ENCODE peak calls at places on chromosomes 16 and 17, in ten cellular contexts. Y is fibroblast of pulmonary artery; E is stimulated activated CD4-positive, alpha-beta T cell treated with anti-CD3 and anti-CD28 coated beads, Interleukin-1b, Interleukin-23, amount 100 ng/mL, for 48 hours; W is naive thymus-derived CD4-positive, alpha-beta T cell; Q is NCI-H524; A is CD8-positive, alpha-beta memory T cell; C is RWPE1; X is OCI-M1; J is activated CD4-positive, alpha-beta T cell treated with anti-CD3 and anti-CD28 coated beads, Interleukin-2, amount 50 U/mL, for 48 hours; N is endothelial cell of umbilical vein. B is an unnamed sample.
A peak's percentile ranks its signal among the peaks of the same experiment; 100 is the strongest.

GRCh38 chr16:80125677-80126076 is 415.1 kb upstream of the DYNLRB2 start:
- DNase-seq in Y (no peak), E (no peak), W (no peak), Q (no peak), A (no peak), C (no peak), X (no peak), J (no peak), N (no peak), B (no peak)

GRCh38 chr16:79542196-79542859 is 58.2 kb downstream of the MAF start:
- DNase-seq in Y (no peak), E (no peak), W (no peak), Q (no peak), A (no peak), C (no peak), X (no peak), J (no peak), N (no peak), B (no peak)

GRCh38 chr16:85585762-85586161 is 27.4 kb upstream of the GSE1 start:
- DNase-seq in Y (no peak), E (no peak), W (no peak), Q (no peak), A (no peak), C (no peak), X (no peak), J (no peak), N (no peak), B (no peak)

GRCh38 chr17:81241648-81242420 is 2.7 kb downstream of the NDUFAF8 start:
- DNase-seq in Y (peak; percentile 46), E (peak; percentile 64), W (peak; percentile 50), Q (peak; percentile 41), A (peak; percentile 59), C (no peak), X (peak; percentile 78), J (peak; percentile 79), N (peak; percentile 49), B (peak; percentile 81)

GRCh38 chr16:50227665-50228064 is 38.7 kb upstream of the ADCY7 start:
- DNase-seq in Y (no peak), E (no peak), W (no peak), Q (no peak), A (no peak), C (no peak), X (no peak), J (no peak), N (no peak), B (no peak)

GRCh38 chr16:30805056-30805369 is 18.0 kb upstream of the ZNF629 start:
- DNase-seq in Y (peak; percentile 20), E (peak; percentile 22), W (no peak), Q (no peak), A (no peak), C (no peak), X (no peak), J (no peak), N (no peak), B (no peak)

GRCh38 chr16:53848277-53848942 is 144.5 kb downstream of the FTO start:
- DNase-seq in Y (no peak), E (no peak), W (no peak), Q (no peak), A (no peak), C (no peak), X (no peak), J (no peak), N (peak; percentile 41), B (no peak)

GRCh38 chr17:36728030-36728991 is 126.9 kb downstream of the MRM1 start:
- DNase-seq in Y (no peak), E (peak; percentile 35), W (no peak), Q (no peak), A (no peak), C (no peak), X (peak; percentile 96), J (peak; percentile 49), N (no peak), B (peak; percentile 80)

GRCh38 chr17:64006361-64007088 is 8.4 kb downstream of the PRR29 start:
- DNase-seq in Y (no peak), E (no peak), W (no peak), Q (no peak), A (no peak), C (no peak), X (peak; percentile 93), J (no peak), N (peak; percentile 97), B (peak; percentile 56)

GRCh38 chr17:75692976-75693375 is 25.8 kb downstream of the SAP30BP start:
- DNase-seq in Y (no peak), E (no peak), W (no peak), Q (no peak), A (no peak), C (no peak), X (no peak), J (no peak), N (no peak), B (no peak)

GRCh38 chr16:76123966-76124365 is 153.2 kb upstream of the CNTNAP4 start:
- DNase-seq in Y (no peak), E (no peak), W (no peak), Q (no peak), A (no peak), C (no peak), X (no peak), J (no peak), N (no peak), B (no peak)

GRCh38 chr17:66730497-66730923 is 104.4 kb upstream of the CACNG5 start:
- DNase-seq in Y (no peak), E (no peak), W (no peak), Q (no peak), A (no peak), C (no peak), X (no peak), J (no peak), N (no peak), B (no peak)

GRCh38 chr16:25553711-25554436 is 137.9 kb upstream of the HS3ST4 start:
- DNase-seq in Y (no peak), E (no peak), W (no peak), Q (no peak), A (no peak), C (no peak), X (peak; percentile 78), J (no peak), N (no peak), B (peak; percentile 50)

GRCh38 chr17:35889818-35890773 is 9.9 kb upstream of the CCL5 start:
- DNase-seq in Y (peak; percentile 89), E (no peak), W (no peak), Q (no peak), A (no peak), C (no peak), X (peak; percentile 31), J (no peak), N (peak; percentile 52), B (no peak)

GRCh38 chr16:75443301-75443700 is 10.0 kb upstream of the CFDP1 start:
- DNase-seq in Y (peak; percentile 22), E (no peak), W (no peak), Q (no peak), A (no peak), C (no peak), X (no peak), J (no peak), N (no peak), B (no peak)

GRCh38 chr16:75225678-75226515 is 7.1 kb downstream of the CTRB1 start:
- DNase-seq in Y (no peak), E (no peak), W (no peak), Q (no peak), A (no peak), C (no peak), X (no peak), J (no peak), N (peak; percentile 25), B (no peak)

GRCh38 chr17:5425826-5426225 is 5.8 kb downstream of the RPAIN start:
- DNase-seq in Y (no peak), E (no peak), W (no peak), Q (no peak), A (no peak), C (no peak), X (no peak), J (no peak), N (no peak), B (no peak)

GRCh38 chr16:52581530-52581929 is 34.6 kb upstream of the TOX3 start:
- DNase-seq in Y (no peak), E (no peak), W (no peak), Q (no peak), A (no peak), C (no peak), X (no peak), J (no peak), N (no peak), B (no peak)

GRCh38 chr17:51761105-51761504 is 397.4 kb downstream of the CA10 start:
- DNase-seq in Y (no peak), E (no peak), W (no peak), Q (no peak), A (no peak), C (no peak), X (no peak), J (no peak), N (no peak), B (no peak)

GRCh38 chr16:77896357-77896972 is 108.1 kb downstream of the VAT1L start:
- DNase-seq in Y (no peak), E (no peak), W (no peak), Q (no peak), A (no peak), C (no peak), X (peak; percentile 1), J (no peak), N (no peak), B (peak; percentile 3)

GRCh38 chr16:64019339-64019738 is 1102.5 kb downstream of the CDH11 start:
- DNase-seq in Y (no peak), E (no peak), W (no peak), Q (no peak), A (no peak), C (no peak), X (no peak), J (no peak), N (no peak), B (no peak)

GRCh38 chr17:27463235-27463677 is 7.0 kb downstream of the KSR1 start:
- DNase-seq in Y (no peak), E (no peak), W (no peak), Q (no peak), A (no peak), C (no peak), X (peak; percentile 59), J (no peak), N (no peak), B (no peak)

GRCh38 chr17:16953347-16953746 is 18.6 kb downstream of the TNFRSF13B start:
- DNase-seq in Y (no peak), E (no peak), W (no peak), Q (no peak), A (no peak), C (no peak), X (no peak), J (no peak), N (no peak), B (no peak)

GRCh38 chr17:3888343-3889171 is 4.3 kb downstream of the CAMKK1 start:
- DNase-seq in Y (peak; percentile 96), E (no peak), W (no peak), Q (peak; percentile 50), A (no peak), C (peak; percentile 94), X (no peak), J (no peak), N (peak; percentile 80), B (no peak)

GRCh38 chr16:80844368-80844767 is 40.0 kb upstream of the CDYL2 start:
- DNase-seq in Y (no peak), E (no peak), W (no peak), Q (no peak), A (no peak), C (no peak), X (no peak), J (no peak), N (no peak), B (no peak)

GRCh38 chr16:24918641-24919040 is 72.9 kb downstream of the SLC5A11 start:
- DNase-seq in Y (no peak), E (no peak), W (no peak), Q (no peak), A (no peak), C (no peak), X (no peak), J (no peak), N (no peak), B (peak; percentile 39)